ENCODE peak calls at places on chromosome 1, in four cellular contexts. X, C, W and U are unnamed samples.
A peak's percentile ranks its signal among the peaks of the same experiment; 100 is the strongest.

GRCh38 chr1:57353589-57353988 is 70.3 kb downstream of the DAB1 start:
- DNase-seq in X (no peak), C (no peak), W (no peak), U (no peak)

GRCh38 chr1:30966690-30967369 is 58.3 kb upstream of the SDC3 start:
- DNase-seq in X (no peak), C (peak; percentile 30), W (peak; percentile 59), U (no peak)

GRCh38 chr1:229570891-229571516 is 12.5 kb upstream of the ABCB10 start:
- DNase-seq in X (no peak), C (no peak), W (no peak), U (no peak)

GRCh38 chr1:15313012-15313411 is 66.0 kb downstream of the FHAD1 start:
- DNase-seq in X (no peak), C (no peak), W (no peak), U (no peak)

GRCh38 chr1:209962856-209963255 is 24.8 kb downstream of the SYT14 start:
- DNase-seq in X (no peak), C (no peak), W (no peak), U (no peak)

GRCh38 chr1:165116732-165117131 is 239.8 kb downstream of the LMX1A start:
- DNase-seq in X (no peak), C (no peak), W (no peak), U (no peak)

GRCh38 chr1:81335876-81336275 is 464.9 kb upstream of the ADGRL2 start:
- DNase-seq in X (no peak), C (no peak), W (no peak), U (no peak)

GRCh38 chr1:99850458-99850974 is 355 bp downstream of the AGL start:
- DNase-seq in X (no peak), C (no peak), W (no peak), U (no peak)

GRCh38 chr1:199522338-199522737 is 505.2 kb upstream of the NR5A2 start:
- DNase-seq in X (no peak), C (no peak), W (no peak), U (no peak)

GRCh38 chr1:20634594-20635084 is 1.4 kb downstream of the PINK1 start:
- DNase-seq in X (no peak), C (no peak), W (no peak), U (peak; percentile 47)

GRCh38 chr1:201360486-201360885 is 17.0 kb downstream of the TNNT2 start:
- DNase-seq in X (no peak), C (no peak), W (no peak), U (no peak)